ENCODE peak calls at places on chromosomes 6 and 20, in five cellular contexts. D is heart right ventricle, Q is esophagus squamous epithelium, F is A673, J is breast epithelium. U is an unnamed sample.
A peak's percentile ranks its signal among the peaks of the same experiment; 100 is the strongest.

GRCh38 chr6:109867970-109868358 is 110.1 kb upstream of the GPR6 start:
- DNase-seq in F (no peak), Q (no peak), D (no peak), J (no peak), U (no peak)

GRCh38 chr6:57040011-57040410 is 6.5 kb upstream of the KIAA1586 start:
- DNase-seq in F (peak; percentile 23), J (no peak), D (no peak), Q (no peak), U (no peak)

GRCh38 chr6:52534966-52535390 is 41.9 kb downstream of the TRAM2 start:
- DNase-seq in F (no peak), J (no peak), D (no peak), Q (no peak), U (no peak)

GRCh38 chr20:48463096-48463710 is 364.6 kb downstream of the PREX1 start:
- DNase-seq in J (no peak), F (no peak), D (no peak), Q (no peak), U (no peak)

GRCh38 chr6:77463881-77464867 is 883 bp upstream of the HTR1B start:
- DNase-seq in F (no peak), Q (no peak), D (no peak), J (no peak), U (no peak)

GRCh38 chr6:17397764-17398194 is 4.4 kb downstream of the CAP2 start:
- DNase-seq in D (no peak), J (no peak), Q (no peak), F (no peak), U (no peak)

GRCh38 chr6:117533775-117534174 is 51.3 kb downstream of the DCBLD1 start:
- DNase-seq in D (no peak), F (no peak), J (no peak), Q (no peak), U (no peak)

GRCh38 chr6:16064687-16065086 is 64.2 kb upstream of the MYLIP start:
- DNase-seq in Q (no peak), D (no peak), J (no peak), F (no peak), U (no peak)

GRCh38 chr6:33034554-33034953 is 25.2 kb upstream of the HLA-DOA start:
- DNase-seq in J (no peak), F (no peak), Q (no peak), D (no peak), U (no peak)

GRCh38 chr20:1491891-1492642 is 847 bp upstream of the SIRPB2 start:
- DNase-seq in F (peak; percentile 76), J (no peak), D (no peak), Q (no peak), U (no peak)

GRCh38 chr6:46491789-46492547 is 719 bp upstream of the RCAN2 start:
- DNase-seq in J (peak; percentile 23), F (peak; percentile 1), Q (no peak), D (peak; percentile 65), U (peak; percentile 57)

GRCh38 chr6:110590821-110591351 is 114.5 kb upstream of the SLC22A16 start:
- DNase-seq in Q (no peak), F (no peak), D (no peak), J (no peak), U (no peak)

GRCh38 chr6:41449399-41450245 is 96.6 kb upstream of the FOXP4 start:
- DNase-seq in Q (no peak), J (no peak), F (peak; percentile 25), D (peak; percentile 38), U (no peak)

GRCh38 chr20:9409352-9409751 is 105.0 kb upstream of the LAMP5 start:
- DNase-seq in J (no peak), Q (no peak), D (no peak), F (no peak), U (no peak)

GRCh38 chr20:50381771-50382593 is 128.2 kb upstream of the PTPN1 start:
- DNase-seq in Q (no peak), F (no peak), D (no peak), J (no peak), U (no peak)

GRCh38 chr20:50191065-50191565 is 485 bp downstream of the CEBPB start:
- DNase-seq in Q (no peak), D (peak; percentile 75), F (peak; percentile 72), J (peak; percentile 49), U (peak; percentile 73)

GRCh38 chr20:4896119-4896700 is 105.1 kb downstream of the SLC23A2 start:
- DNase-seq in D (no peak), Q (no peak), J (no peak), F (no peak), U (no peak)

GRCh38 chr6:157596461-157596860 is 215.5 kb downstream of the ZDHHC14 start:
- DNase-seq in J (no peak), F (no peak), Q (no peak), D (no peak), U (no peak)

GRCh38 chr6:53723331-53723730 is 57.8 kb upstream of the KLHL31 start:
- DNase-seq in J (no peak), Q (no peak), D (no peak), F (no peak), U (no peak)

GRCh38 chr20:1734269-1734858 is 76.8 kb upstream of the SIRPG start:
- DNase-seq in J (no peak), F (peak; percentile 32), D (no peak), Q (no peak), U (no peak)

GRCh38 chr6:47741807-47742206 is 40.0 kb upstream of the OPN5 start:
- DNase-seq in D (no peak), J (no peak), Q (no peak), F (peak; percentile 21), U (no peak)

GRCh38 chr6:80366721-80367120 is 260.2 kb downstream of the BCKDHB start:
- DNase-seq in F (peak; percentile 23), J (no peak), Q (no peak), D (peak; percentile 72), U (peak; percentile 71)

GRCh38 chr6:12354499-12354898 is 64.3 kb downstream of the EDN1 start:
- DNase-seq in F (no peak), D (no peak), Q (no peak), J (peak; percentile 53), U (no peak)

GRCh38 chr20:39568090-39568489 is 605.9 kb downstream of the DHX35 start:
- DNase-seq in D (no peak), J (no peak), Q (no peak), F (peak; percentile 88), U (no peak)

GRCh38 chr20:15739056-15739455 is 834.2 kb downstream of the KIF16B start:
- DNase-seq in F (no peak), Q (no peak), D (no peak), J (no peak), U (no peak)

GRCh38 chr6:32223258-32224235 is at the start of gene NOTCH4:
- DNase-seq in Q (no peak), F (no peak), J (no peak), D (peak; percentile 45), U (peak; percentile 47)

GRCh38 chr6:85641522-85641915 is 1.2 kb downstream of the SYNCRIP start:
- DNase-seq in D (no peak), F (peak; percentile 12), J (no peak), Q (no peak), U (no peak)

GRCh38 chr20:32366380-32366779 is 8.2 kb downstream of the ASXL1 start:
- DNase-seq in Q (no peak), D (no peak), F (no peak), J (no peak), U (no peak)

GRCh38 chr20:32363492-32363891 is 5.4 kb downstream of the ASXL1 start:
- DNase-seq in F (no peak), Q (no peak), J (no peak), D (no peak), U (no peak)

GRCh38 chr20:32362924-32363364 is 4.8 kb downstream of the ASXL1 start:
- DNase-seq in J (no peak), D (no peak), Q (no peak), F (no peak), U (no peak)

GRCh38 chr20:32365560-32365959 is 7.4 kb downstream of the ASXL1 start:
- DNase-seq in F (no peak), D (no peak), Q (no peak), J (no peak), U (no peak)

DNA sequence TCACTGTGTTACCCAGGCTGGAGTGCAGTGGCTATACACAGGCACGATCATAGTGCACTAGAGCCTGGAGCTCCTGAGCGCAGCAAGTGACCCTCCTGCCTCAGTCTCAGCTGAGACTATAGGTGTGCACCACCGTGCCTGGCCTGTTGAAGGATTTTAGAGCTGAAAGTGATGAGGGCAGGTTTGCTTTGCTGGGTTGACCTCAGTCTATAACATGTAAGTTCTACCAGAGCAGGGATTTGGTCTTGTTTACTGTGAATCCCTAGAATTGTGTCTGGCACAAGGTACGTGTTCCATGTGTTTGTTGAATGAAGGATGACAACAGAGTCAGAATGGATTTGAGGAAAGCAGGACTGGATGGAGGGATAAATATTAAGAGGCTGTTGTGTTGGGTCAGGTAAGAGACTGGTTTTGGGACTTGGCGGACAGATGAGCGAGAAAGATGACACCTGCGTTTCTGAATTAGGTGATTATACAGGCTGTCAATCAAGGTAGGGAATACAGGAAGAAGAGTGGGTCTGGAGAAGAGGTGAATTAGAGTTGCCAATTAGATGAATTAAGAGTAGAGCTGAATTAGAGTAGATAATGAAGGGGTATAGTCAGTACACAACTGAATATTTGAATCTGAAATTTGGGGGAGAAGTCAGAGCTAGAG is 6.5 kb downstream of the ASXL1 start:
- DNase-seq in D (no peak), F (no peak), Q (no peak), J (no peak), U (no peak)
- H3K4me1 ChIP-seq in D (peaks cover 91% of the 10 kb centered on the region), F (peaks cover 12% of the 10 kb centered on the region), Q (peaks cover 96% of the 10 kb centered on the region), J (no peaks in the 10 kb centered on the region), U (peaks cover 91% of the 10 kb centered on the region)

DNA sequence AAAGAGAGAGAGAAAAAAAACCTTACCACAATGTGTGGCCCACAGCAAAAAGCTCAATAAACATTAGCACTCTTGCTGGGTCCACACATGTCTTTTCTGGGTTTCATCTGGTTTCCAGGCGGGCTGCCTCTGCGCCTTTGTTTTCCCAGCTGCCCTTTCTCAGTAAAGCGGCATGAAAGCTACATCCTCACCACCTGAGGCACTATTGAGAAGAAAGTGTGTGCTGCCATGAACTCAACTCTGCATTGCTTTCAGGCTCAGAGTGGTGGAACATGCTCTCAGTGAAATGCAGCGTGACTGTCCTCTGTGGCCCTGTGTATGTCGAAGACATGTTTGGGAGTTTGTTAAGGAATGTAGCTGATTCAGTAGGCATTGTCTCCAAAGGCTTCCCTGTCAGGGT is 102.3 kb downstream of the LYRM2 start:
- DNase-seq in J (no peak), D (no peak), F (no peak), Q (no peak), U (no peak)
- TF ChIP-seq CTCF in J (no peak), D (no peak), F (peak; percentile 13), Q (no peak), U (no peak)

DNA sequence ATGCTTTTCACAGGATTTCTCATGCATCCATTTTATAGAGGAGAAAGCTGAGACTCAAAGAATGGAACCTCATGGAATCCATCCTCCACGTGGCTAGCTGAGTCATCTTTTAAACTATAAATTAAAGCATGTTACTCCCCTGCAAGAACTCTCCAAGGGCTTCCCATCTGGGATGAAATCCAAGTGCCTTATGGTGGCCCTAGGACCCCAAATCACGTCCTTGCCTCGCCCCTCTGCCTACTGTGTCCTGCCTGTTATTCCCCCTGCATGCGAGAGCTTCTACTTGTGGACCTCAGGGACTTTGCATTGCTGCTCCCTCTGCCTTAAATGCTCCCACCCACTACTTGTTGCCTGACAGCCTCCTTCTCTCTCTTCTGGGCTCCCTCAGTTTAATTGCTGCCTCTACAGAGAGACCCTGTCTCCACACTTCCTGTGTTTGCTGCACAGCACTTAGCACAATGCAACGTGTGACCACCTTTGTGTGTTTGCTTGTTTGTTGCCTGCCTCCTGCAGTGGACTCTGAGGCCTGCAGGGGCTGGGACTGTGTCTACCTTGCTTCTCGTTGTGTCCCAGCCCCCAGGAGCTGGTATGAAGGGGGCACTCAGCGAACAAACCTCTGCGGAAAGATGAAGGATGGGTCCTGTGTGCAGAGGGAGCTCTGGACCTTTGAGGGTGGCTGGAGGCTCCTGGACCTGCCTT is 39.4 kb downstream of the TOX2 start:
- DNase-seq in D (no peak), J (no peak), F (peak; percentile 51), Q (no peak), U (no peak)
- H3K4me1 ChIP-seq in D (peaks cover 73% of the 10 kb centered on the region), J (no peaks in the 10 kb centered on the region), F (peaks cover 45% of the 10 kb centered on the region), Q (peaks cover 84% of the 10 kb centered on the region), U (peaks cover 24% of the 10 kb centered on the region)

GRCh38 chr20:25195014-25195961 is at the start of gene ENTPD6:
- DNase-seq in D (peak; percentile 97), J (peak; percentile 88), F (peak; percentile 95), Q (peak; percentile 27), U (peak; percentile 93)
- TF ChIP-seq CTCF in D (peak; percentile 13), J (no peak), F (peak; percentile 24), Q (no peak), U (peak; percentile 1)